ENCODE peak calls at places on chromosomes 2 and 18, in ten cellular contexts. One of them, this sample, is unnamed.

GRCh38 chr2:72220170-72220569 is 72.5 kb upstream of the CYP26B1 start:
- DNase-seq in H4: peak
- DNase-seq in AG09309: no peak
- DNase-seq in stromal cell of bone marrow: no peak
- DNase-seq in activated B cell treated with CpG ODN at 0.5 μM for 24 hours: no peak
- DNase-seq in tibial nerve: no peak
- DNase-seq in H9: peak
- DNase-seq in H7: peak
- DNase-seq in HuH-7: peak
- DNase-seq in T-helper 2 cell: no peak
- DNase-seq in this sample: no peak

GRCh38 chr18:79050005-79050404 is 19.2 kb upstream of the ATP9B start:
- DNase-seq in H9: no peak
- DNase-seq in HuH-7: no peak
- DNase-seq in T-helper 2 cell: no peak
- DNase-seq in stromal cell of bone marrow: no peak
- DNase-seq in H4: no peak
- DNase-seq in H7: no peak
- DNase-seq in AG09309: no peak
- DNase-seq in activated B cell treated with CpG ODN at 0.5 μM for 24 hours: no peak
- DNase-seq in tibial nerve: no peak
- DNase-seq in this sample: no peak

GRCh38 chr2:191629001-191629453 is 48.9 kb upstream of the NABP1 start:
- DNase-seq in AG09309: no peak
- DNase-seq in stromal cell of bone marrow: no peak
- DNase-seq in H9: no peak
- DNase-seq in H7: no peak
- DNase-seq in tibial nerve: no peak
- DNase-seq in activated B cell treated with CpG ODN at 0.5 μM for 24 hours: no peak
- DNase-seq in T-helper 2 cell: no peak
- DNase-seq in HuH-7: no peak
- DNase-seq in H4: no peak
- DNase-seq in this sample: no peak

GRCh38 chr2:8575011-8575750 is 106.7 kb upstream of the ID2 start:
- DNase-seq in H9: peak
- DNase-seq in T-helper 2 cell: peak
- DNase-seq in AG09309: peak
- DNase-seq in tibial nerve: no peak
- DNase-seq in H4: no peak
- DNase-seq in H7: peak
- DNase-seq in stromal cell of bone marrow: no peak
- DNase-seq in activated B cell treated with CpG ODN at 0.5 μM for 24 hours: no peak
- DNase-seq in HuH-7: no peak
- DNase-seq in this sample: no peak

GRCh38 chr2:196459539-196459938 is 180.0 kb upstream of the CCDC150 start:
- DNase-seq in T-helper 2 cell: no peak
- DNase-seq in activated B cell treated with CpG ODN at 0.5 μM for 24 hours: no peak
- DNase-seq in tibial nerve: no peak
- DNase-seq in H9: no peak
- DNase-seq in H4: peak
- DNase-seq in H7: no peak
- DNase-seq in stromal cell of bone marrow: no peak
- DNase-seq in HuH-7: no peak
- DNase-seq in AG09309: peak
- DNase-seq in this sample: no peak

GRCh38 chr2:6965071-6965795 is 48.0 kb downstream of the RNF144A start:
- DNase-seq in HuH-7: no peak
- DNase-seq in stromal cell of bone marrow: no peak
- DNase-seq in AG09309: no peak
- DNase-seq in H4: no peak
- DNase-seq in tibial nerve: no peak
- DNase-seq in H7: no peak
- DNase-seq in activated B cell treated with CpG ODN at 0.5 μM for 24 hours: no peak
- DNase-seq in T-helper 2 cell: no peak
- DNase-seq in H9: no peak
- DNase-seq in this sample: no peak

GRCh38 chr2:11938196-11938595 is 191.8 kb downstream of the LPIN1 start:
- DNase-seq in H7: no peak
- DNase-seq in T-helper 2 cell: no peak
- DNase-seq in tibial nerve: no peak
- DNase-seq in activated B cell treated with CpG ODN at 0.5 μM for 24 hours: no peak
- DNase-seq in H9: no peak
- DNase-seq in HuH-7: no peak
- DNase-seq in stromal cell of bone marrow: no peak
- DNase-seq in H4: no peak
- DNase-seq in AG09309: no peak
- DNase-seq in this sample: no peak

GRCh38 chr18:57621252-57621607 is 406 bp downstream of the NARS1 start:
- DNase-seq in HuH-7: no peak
- DNase-seq in activated B cell treated with CpG ODN at 0.5 μM for 24 hours: no peak
- DNase-seq in T-helper 2 cell: no peak
- DNase-seq in stromal cell of bone marrow: no peak
- DNase-seq in H9: no peak
- DNase-seq in H4: no peak
- DNase-seq in AG09309: no peak
- DNase-seq in tibial nerve: no peak
- DNase-seq in H7: peak
- DNase-seq in this sample: no peak

GRCh38 chr2:168614291-168615018 is 158.4 kb downstream of the CERS6 start:
- DNase-seq in tibial nerve: no peak
- DNase-seq in H9: no peak
- DNase-seq in stromal cell of bone marrow: no peak
- DNase-seq in activated B cell treated with CpG ODN at 0.5 μM for 24 hours: no peak
- DNase-seq in H7: no peak
- DNase-seq in T-helper 2 cell: no peak
- DNase-seq in HuH-7: no peak
- DNase-seq in AG09309: no peak
- DNase-seq in H4: no peak
- DNase-seq in this sample: no peak

GRCh38 chr18:76654536-76654935 is 159.5 kb upstream of the ZNF516 start:
- DNase-seq in stromal cell of bone marrow: no peak
- DNase-seq in HuH-7: no peak
- DNase-seq in H9: no peak
- DNase-seq in T-helper 2 cell: no peak
- DNase-seq in H7: no peak
- DNase-seq in AG09309: no peak
- DNase-seq in H4: no peak
- DNase-seq in tibial nerve: no peak
- DNase-seq in activated B cell treated with CpG ODN at 0.5 μM for 24 hours: no peak
- DNase-seq in this sample: no peak

GRCh38 chr2:130366720-130367119 is 10.9 kb downstream of the PTPN18 start:
- DNase-seq in T-helper 2 cell: no peak
- DNase-seq in activated B cell treated with CpG ODN at 0.5 μM for 24 hours: no peak
- DNase-seq in tibial nerve: no peak
- DNase-seq in HuH-7: no peak
- DNase-seq in AG09309: no peak
- DNase-seq in H9: no peak
- DNase-seq in H4: no peak
- DNase-seq in stromal cell of bone marrow: no peak
- DNase-seq in H7: no peak
- DNase-seq in this sample: no peak

GRCh38 chr18:45169610-45170009 is 445.7 kb upstream of the SLC14A2 start:
- DNase-seq in H4: peak
- DNase-seq in T-helper 2 cell: no peak
- DNase-seq in AG09309: peak
- DNase-seq in H9: no peak
- DNase-seq in HuH-7: no peak
- DNase-seq in activated B cell treated with CpG ODN at 0.5 μM for 24 hours: no peak
- DNase-seq in tibial nerve: peak
- DNase-seq in H7: no peak
- DNase-seq in stromal cell of bone marrow: peak
- DNase-seq in this sample: no peak

GRCh38 chr2:202044777-202045176 is 11.1 kb downstream of the FZD7 start:
- DNase-seq in activated B cell treated with CpG ODN at 0.5 μM for 24 hours: no peak
- DNase-seq in AG09309: no peak
- DNase-seq in H4: no peak
- DNase-seq in HuH-7: no peak
- DNase-seq in stromal cell of bone marrow: no peak
- DNase-seq in H7: no peak
- DNase-seq in H9: no peak
- DNase-seq in T-helper 2 cell: no peak
- DNase-seq in tibial nerve: no peak
- DNase-seq in this sample: no peak

GRCh38 chr2:207037813-207038212 is 98.5 kb downstream of the CPO start:
- DNase-seq in H7: no peak
- DNase-seq in AG09309: no peak
- DNase-seq in stromal cell of bone marrow: no peak
- DNase-seq in activated B cell treated with CpG ODN at 0.5 μM for 24 hours: no peak
- DNase-seq in HuH-7: no peak
- DNase-seq in T-helper 2 cell: no peak
- DNase-seq in H9: no peak
- DNase-seq in tibial nerve: peak
- DNase-seq in H4: no peak
- DNase-seq in this sample: no peak

GRCh38 chr2:226176298-226176984 is 623.2 kb downstream of the IRS1 start:
- DNase-seq in H7: no peak
- DNase-seq in T-helper 2 cell: no peak
- DNase-seq in HuH-7: no peak
- DNase-seq in AG09309: no peak
- DNase-seq in H9: no peak
- DNase-seq in stromal cell of bone marrow: no peak
- DNase-seq in H4: no peak
- DNase-seq in activated B cell treated with CpG ODN at 0.5 μM for 24 hours: no peak
- DNase-seq in tibial nerve: no peak
- DNase-seq in this sample: no peak

This sample was measured in frontal cortex.